ENCODE peak calls at places on chromosomes 6 and 20, in six cellular contexts. One of them, this sample, is unnamed.
A peak's percentile ranks its signal among the peaks of the same experiment; 100 is the strongest.

GRCh38 chr6:56507517-56507916 is 135.2 kb downstream of the DST start:
- DNase-seq in AG09309: no peak
- DNase-seq in PC-3: no peak
- DNase-seq in AG04450: no peak
- DNase-seq in dorsolateral prefrontal cortex: no peak
- DNase-seq in stomach: no peak
- DNase-seq in this sample: no peak

GRCh38 chr20:4910951-4911350 is 90.4 kb downstream of the SLC23A2 start:
- DNase-seq in AG04450: no peak
- DNase-seq in dorsolateral prefrontal cortex: no peak
- DNase-seq in stomach: no peak
- DNase-seq in PC-3: no peak
- DNase-seq in AG09309: no peak
- DNase-seq in this sample: no peak

GRCh38 chr20:23331951-23332350 is 18.6 kb upstream of the NXT1 start:
- DNase-seq in AG09309: no peak
- DNase-seq in dorsolateral prefrontal cortex: no peak
- DNase-seq in PC-3: peak; percentile 21
- DNase-seq in stomach: no peak
- DNase-seq in AG04450: no peak
- DNase-seq in this sample: no peak

GRCh38 chr6:17995414-17995813 is 8.0 kb upstream of the KIF13A start:
- DNase-seq in AG09309: no peak
- DNase-seq in PC-3: no peak
- DNase-seq in AG04450: no peak
- DNase-seq in stomach: no peak
- DNase-seq in dorsolateral prefrontal cortex: no peak
- DNase-seq in this sample: no peak

GRCh38 chr6:33414592-33415271 is 3.2 kb downstream of the CUTA start:
- DNase-seq in AG04450: no peak
- DNase-seq in stomach: no peak
- DNase-seq in AG09309: no peak
- DNase-seq in PC-3: peak; percentile 7
- DNase-seq in dorsolateral prefrontal cortex: no peak
- DNase-seq in this sample: no peak

GRCh38 chr6:137542713-137543112 is 48.5 kb upstream of the OLIG3 start:
- DNase-seq in AG04450: no peak
- DNase-seq in PC-3: no peak
- DNase-seq in dorsolateral prefrontal cortex: no peak
- DNase-seq in stomach: no peak
- DNase-seq in AG09309: no peak
- DNase-seq in this sample: no peak

GRCh38 chr6:10465633-10466499 is 51.0 kb upstream of the TFAP2A start:
- DNase-seq in AG04450: no peak
- DNase-seq in dorsolateral prefrontal cortex: no peak
- DNase-seq in stomach: peak; percentile 43
- DNase-seq in AG09309: no peak
- DNase-seq in PC-3: peak; percentile 75
- DNase-seq in this sample: peak; percentile 55

GRCh38 chr6:52550014-52550575 is 26.8 kb downstream of the TRAM2 start:
- DNase-seq in stomach: no peak
- DNase-seq in AG09309: no peak
- DNase-seq in AG04450: no peak
- DNase-seq in dorsolateral prefrontal cortex: no peak
- DNase-seq in PC-3: no peak
- DNase-seq in this sample: no peak

GRCh38 chr6:127971386-127971785 is 70.5 kb upstream of the THEMIS start:
- DNase-seq in dorsolateral prefrontal cortex: no peak
- DNase-seq in stomach: no peak
- DNase-seq in PC-3: no peak
- DNase-seq in AG04450: no peak
- DNase-seq in AG09309: no peak
- DNase-seq in this sample: no peak

GRCh38 chr6:88499845-88500699 is 333.9 kb upstream of the CNR1 start:
- DNase-seq in dorsolateral prefrontal cortex: no peak
- DNase-seq in stomach: no peak
- DNase-seq in PC-3: no peak
- DNase-seq in AG09309: no peak
- DNase-seq in AG04450: no peak
- DNase-seq in this sample: no peak

GRCh38 chr20:9981834-9982233 is 53.0 kb upstream of the ANKEF1 start:
- DNase-seq in AG04450: no peak
- DNase-seq in stomach: no peak
- DNase-seq in PC-3: no peak
- DNase-seq in AG09309: no peak
- DNase-seq in dorsolateral prefrontal cortex: no peak
- DNase-seq in this sample: no peak

GRCh38 chr20:9235518-9235917 is 166.6 kb downstream of the PLCB4 start:
- DNase-seq in AG09309: peak; percentile 79
- DNase-seq in AG04450: peak; percentile 29
- DNase-seq in stomach: no peak
- DNase-seq in dorsolateral prefrontal cortex: no peak
- DNase-seq in PC-3: peak; percentile 83
- DNase-seq in this sample: no peak

GRCh38 chr6:111559193-111560097 is 46.2 kb downstream of the TRAF3IP2 start:
- DNase-seq in AG09309: peak; percentile 48
- DNase-seq in AG04450: no peak
- DNase-seq in dorsolateral prefrontal cortex: no peak
- DNase-seq in PC-3: no peak
- DNase-seq in stomach: no peak
- DNase-seq in this sample: no peak

GRCh38 chr6:5457036-5457435 is 195.7 kb downstream of the FARS2 start:
- DNase-seq in AG09309: no peak
- DNase-seq in AG04450: no peak
- DNase-seq in stomach: no peak
- DNase-seq in dorsolateral prefrontal cortex: no peak
- DNase-seq in PC-3: peak; percentile 96
- DNase-seq in this sample: no peak

GRCh38 chr6:66478705-66479104 is 771.7 kb upstream of the EYS start:
- DNase-seq in AG04450: no peak
- DNase-seq in PC-3: no peak
- DNase-seq in stomach: no peak
- DNase-seq in AG09309: no peak
- DNase-seq in dorsolateral prefrontal cortex: no peak
- DNase-seq in this sample: no peak

GRCh38 chr6:83247471-83247870 is 54.3 kb downstream of the RWDD2A start:
- DNase-seq in dorsolateral prefrontal cortex: no peak
- DNase-seq in PC-3: no peak
- DNase-seq in AG04450: no peak
- DNase-seq in AG09309: no peak
- DNase-seq in stomach: no peak
- DNase-seq in this sample: no peak

GRCh38 chr6:166361080-166361429 is 18.7 kb upstream of the SFT2D1 start:
- DNase-seq in stomach: no peak
- DNase-seq in AG09309: no peak
- DNase-seq in AG04450: no peak
- DNase-seq in dorsolateral prefrontal cortex: no peak
- DNase-seq in PC-3: peak; percentile 8
- DNase-seq in this sample: no peak

GRCh38 chr6:9487128-9487527 is 927.7 kb downstream of the TFAP2A start:
- DNase-seq in AG09309: no peak
- DNase-seq in PC-3: no peak
- DNase-seq in AG04450: no peak
- DNase-seq in dorsolateral prefrontal cortex: no peak
- DNase-seq in stomach: no peak
- DNase-seq in this sample: no peak

GRCh38 chr6:144543006-144543871 is 258.1 kb downstream of the UTRN start:
- DNase-seq in PC-3: peak; percentile 80
- DNase-seq in stomach: no peak
- DNase-seq in AG04450: no peak
- DNase-seq in AG09309: peak; percentile 48
- DNase-seq in dorsolateral prefrontal cortex: no peak
- DNase-seq in this sample: no peak

GRCh38 chr6:66183982-66184555 is 477.0 kb upstream of the EYS start:
- DNase-seq in stomach: no peak
- DNase-seq in PC-3: peak; percentile 11
- DNase-seq in dorsolateral prefrontal cortex: no peak
- DNase-seq in AG04450: peak; percentile 27
- DNase-seq in AG09309: no peak
- DNase-seq in this sample: no peak

GRCh38 chr6:25137497-25137896 is 141.7 kb upstream of the CARMIL1 start:
- DNase-seq in AG09309: no peak
- DNase-seq in PC-3: no peak
- DNase-seq in stomach: no peak
- DNase-seq in AG04450: no peak
- DNase-seq in dorsolateral prefrontal cortex: no peak
- DNase-seq in this sample: no peak

GRCh38 chr20:62002882-62003480 is 62.7 kb downstream of the TAF4 start:
- DNase-seq in stomach: no peak
- DNase-seq in dorsolateral prefrontal cortex: no peak
- DNase-seq in AG04450: no peak
- DNase-seq in PC-3: no peak
- DNase-seq in AG09309: no peak
- DNase-seq in this sample: no peak

GRCh38 chr6:121849477-121849876 is 414.0 kb downstream of the GJA1 start:
- DNase-seq in PC-3: peak; percentile 79
- DNase-seq in AG04450: peak; percentile 44
- DNase-seq in dorsolateral prefrontal cortex: no peak
- DNase-seq in stomach: peak; percentile 29
- DNase-seq in AG09309: no peak
- DNase-seq in this sample: peak; percentile 50

GRCh38 chr6:150435832-150436231 is 67.0 kb downstream of the IYD start:
- DNase-seq in AG09309: no peak
- DNase-seq in stomach: no peak
- DNase-seq in PC-3: no peak
- DNase-seq in dorsolateral prefrontal cortex: no peak
- DNase-seq in AG04450: no peak
- DNase-seq in this sample: no peak

GRCh38 chr6:123899745-123900144 is 96.1 kb downstream of the NKAIN2 start:
- DNase-seq in dorsolateral prefrontal cortex: no peak
- DNase-seq in AG04450: no peak
- DNase-seq in PC-3: no peak
- DNase-seq in AG09309: no peak
- DNase-seq in stomach: no peak
- DNase-seq in this sample: no peak

GRCh38 chr6:12844284-12845223 is 128.0 kb downstream of the PHACTR1 start:
- DNase-seq in stomach: no peak
- DNase-seq in AG09309: no peak
- DNase-seq in AG04450: no peak
- DNase-seq in PC-3: peak; percentile 52
- DNase-seq in dorsolateral prefrontal cortex: no peak
- DNase-seq in this sample: no peak
- TF ChIP-seq CTCF in stomach: no peak
- TF ChIP-seq CTCF in AG09309: peak; percentile 65
- TF ChIP-seq CTCF in AG04450: peak; percentile 52
- TF ChIP-seq CTCF in PC-3: peak; percentile 81
- TF ChIP-seq CTCF in dorsolateral prefrontal cortex: peak; percentile 44
- TF ChIP-seq CTCF in this sample: peak; percentile 78

DNA sequence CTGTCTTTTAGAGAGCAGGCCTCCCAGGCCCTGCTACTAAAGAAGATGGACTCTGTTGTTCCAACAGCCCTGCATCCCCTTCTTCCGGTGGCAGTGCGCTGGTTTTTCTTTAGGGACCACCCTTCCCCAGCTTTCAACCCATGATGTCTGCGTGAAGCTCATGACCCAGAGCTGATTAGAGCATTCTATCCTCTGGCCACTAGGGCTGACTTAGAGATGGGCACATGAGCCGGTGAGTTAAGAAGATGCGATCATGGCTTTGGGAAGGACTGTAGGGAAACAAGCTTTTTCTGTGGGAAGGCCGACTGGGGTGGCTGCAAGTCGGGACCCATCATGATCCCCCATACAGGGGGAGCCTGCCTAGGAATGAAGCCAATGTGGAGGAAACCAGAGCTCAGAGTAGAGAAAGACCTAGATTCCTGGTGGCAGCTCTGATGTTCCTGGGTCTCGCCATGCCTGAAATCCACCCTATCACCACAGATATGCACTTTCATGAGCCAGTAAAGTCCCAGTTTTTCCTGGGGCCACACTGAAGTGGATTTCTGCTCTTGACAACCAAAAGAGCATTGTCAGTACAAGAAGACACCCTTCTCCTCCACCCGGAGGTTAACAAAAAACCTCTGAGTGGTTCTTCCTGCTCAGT is 29.1 kb upstream of the STX16 start:
- DNase-seq in dorsolateral prefrontal cortex: no peak
- DNase-seq in AG09309: no peak
- DNase-seq in AG04450: no peak
- DNase-seq in PC-3: no peak
- DNase-seq in stomach: no peak
- DNase-seq in this sample: no peak
- TF ChIP-seq CTCF in dorsolateral prefrontal cortex: no peak
- TF ChIP-seq CTCF in AG09309: peak; percentile 34
- TF ChIP-seq CTCF in AG04450: peak; percentile 21
- TF ChIP-seq CTCF in PC-3: peak; percentile 50
- TF ChIP-seq CTCF in stomach: no peak
- TF ChIP-seq CTCF in this sample: peak; percentile 34

DNA sequence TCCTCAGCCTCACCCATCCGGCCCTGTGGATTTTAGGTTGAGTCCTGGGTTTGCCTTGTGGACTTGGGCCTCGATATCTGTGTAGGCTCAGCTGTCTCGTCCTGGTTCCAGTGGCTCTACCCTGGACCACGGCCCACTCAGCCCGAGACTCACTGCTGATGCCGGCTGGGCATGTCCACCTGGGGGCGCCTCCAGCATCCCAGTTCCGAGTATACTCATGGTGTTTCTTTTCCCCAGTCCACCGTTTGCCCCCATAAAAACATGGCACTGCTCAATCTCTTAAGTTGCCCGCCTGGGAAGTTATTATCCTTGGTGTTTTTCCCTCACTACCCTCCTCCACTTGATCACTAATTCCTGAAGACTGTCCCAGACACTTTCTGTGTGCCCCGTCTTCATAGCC is 99.1 kb downstream of the ARID1B start:
- DNase-seq in AG04450: no peak
- DNase-seq in stomach: peak; percentile 43
- DNase-seq in PC-3: no peak
- DNase-seq in dorsolateral prefrontal cortex: no peak
- DNase-seq in AG09309: no peak
- DNase-seq in this sample: peak; percentile 12
- TF ChIP-seq CTCF in AG04450: peak; percentile 22
- TF ChIP-seq CTCF in stomach: no peak
- TF ChIP-seq CTCF in PC-3: peak; percentile 62
- TF ChIP-seq CTCF in dorsolateral prefrontal cortex: peak; percentile 20
- TF ChIP-seq CTCF in AG09309: peak; percentile 34
- TF ChIP-seq CTCF in this sample: peak; percentile 19

DNA sequence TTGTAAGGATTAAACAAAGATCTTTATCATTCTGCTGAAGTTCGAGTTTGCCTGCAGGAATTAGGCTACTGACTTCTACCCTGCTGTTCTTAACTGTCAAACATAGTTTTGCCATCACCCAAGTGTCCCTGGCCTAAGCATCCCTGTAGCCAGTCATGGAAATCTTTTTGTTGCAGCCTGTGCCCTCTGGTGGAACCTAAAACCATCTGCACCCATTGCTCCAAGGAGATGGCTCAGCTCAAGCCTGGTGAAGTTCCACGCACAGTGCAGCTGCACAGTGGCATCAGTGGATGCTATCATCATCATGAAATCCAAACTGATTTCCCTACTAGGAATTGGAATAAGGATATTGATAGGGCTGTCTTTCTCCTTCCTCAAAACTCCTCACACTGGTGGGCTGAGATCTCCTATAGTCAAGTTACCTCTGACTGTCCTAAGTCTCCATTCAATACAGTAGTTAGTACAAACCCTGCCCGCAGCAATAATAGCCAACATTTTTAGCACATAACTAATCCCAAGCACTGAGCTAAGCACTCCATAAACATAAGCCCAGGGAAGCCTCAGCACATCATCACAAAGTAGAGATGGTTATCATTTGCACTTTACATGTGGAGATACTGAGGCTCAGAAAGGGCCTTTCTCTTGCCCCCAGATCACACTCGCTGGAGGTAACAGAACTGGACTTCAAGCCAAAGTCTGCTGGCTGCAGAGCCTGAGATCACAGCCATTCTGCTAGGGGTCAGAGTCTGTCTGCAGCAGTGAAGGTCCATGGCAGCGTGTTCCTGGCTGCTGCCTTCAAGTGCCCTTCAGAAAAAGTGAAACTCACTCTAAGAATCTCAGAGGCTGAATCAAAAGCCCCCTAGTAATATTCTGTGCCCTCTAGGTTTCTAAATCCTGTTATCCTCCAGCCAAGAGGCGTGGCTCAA is 77.2 kb upstream of the MC3R start:
- DNase-seq in stomach: no peak
- DNase-seq in AG04450: no peak
- DNase-seq in PC-3: peak; percentile 40
- DNase-seq in AG09309: no peak
- DNase-seq in dorsolateral prefrontal cortex: peak; percentile 50
- DNase-seq in this sample: no peak
- TF ChIP-seq CTCF in stomach: no peak
- TF ChIP-seq CTCF in AG04450: no peak
- TF ChIP-seq CTCF in PC-3: peak; percentile 64
- TF ChIP-seq CTCF in AG09309: no peak
- TF ChIP-seq CTCF in dorsolateral prefrontal cortex: peak; percentile 55
- TF ChIP-seq CTCF in this sample: no peak

This sample was measured in neural crest cell.